ENCODE peak calls at places on chromosome 15, in nine cellular contexts. T is IMR-90, F is AG09309, S is BJ, A is DND-41, L is left ventricle myocardium inferior, Y is A549, X is heart left ventricle, C is OCI-LY7. M is an unnamed sample.

GRCh38 chr15:69820819-69821218 is 276.9 kb downstream of the TLE3 start:
- DNase-seq in F (no peak), S (no peak), X (no peak), C (no peak), L (no peak), Y (no peak), T (peak), A (no peak), M (no peak)

GRCh38 chr15:63560741-63561448 is 36.3 kb upstream of the FBXL22 start:
- DNase-seq in Y (no peak), C (no peak), F (no peak), A (no peak), T (peak), X (no peak), S (no peak), L (no peak), M (no peak)

GRCh38 chr15:90530250-90531051 is 728 bp downstream of the CRTC3 start:
- DNase-seq in C (peak), L (peak), Y (peak), A (peak), F (no peak), X (peak), S (no peak), T (peak), M (peak)

GRCh38 chr15:64749999-64750657 is 25.3 kb downstream of the RBPMS2 start:
- DNase-seq in Y (peak), S (no peak), C (no peak), F (no peak), T (peak), X (peak), A (no peak), L (peak), M (no peak)

GRCh38 chr15:94168250-94168649 is 63.1 kb upstream of the MCTP2 start:
- DNase-seq in A (no peak), X (no peak), T (no peak), L (no peak), S (no peak), C (peak), F (no peak), Y (peak), M (no peak)

GRCh38 chr15:57684491-57685184 is 21.9 kb upstream of the POLR2M start:
- DNase-seq in Y (no peak), L (no peak), X (no peak), C (no peak), T (no peak), A (no peak), F (no peak), S (no peak), M (no peak)

GRCh38 chr15:38487383-38487782 is 33.5 kb downstream of the FAM98B start:
- DNase-seq in Y (no peak), X (no peak), C (no peak), S (no peak), F (no peak), A (no peak), T (no peak), L (no peak), M (no peak)

GRCh38 chr15:83372434-83372873 is 74.7 kb upstream of the SH3GL3 start:
- DNase-seq in S (no peak), F (no peak), A (peak), L (no peak), C (no peak), T (no peak), Y (no peak), X (no peak), M (no peak)

GRCh38 chr15:71455878-71456277 is 340.6 kb downstream of the THSD4 start:
- DNase-seq in L (no peak), C (no peak), S (no peak), T (no peak), Y (peak), A (no peak), F (no peak), X (no peak), M (no peak)

GRCh38 chr15:69324031-69324430 is 25.3 kb downstream of the PAQR5 start:
- DNase-seq in F (no peak), A (no peak), X (no peak), C (no peak), L (no peak), T (no peak), Y (no peak), S (no peak), M (no peak)

GRCh38 chr15:72199721-72200212 is 2.2 kb upstream of the GRAMD2A start:
- DNase-seq in A (peak), Y (peak), L (peak), T (peak), F (peak), X (peak), S (no peak), C (peak), M (peak)

GRCh38 chr15:61835476-61836106 is 224.7 kb downstream of the VPS13C start:
- DNase-seq in F (no peak), L (peak), A (peak), X (peak), C (peak), T (peak), S (peak), Y (peak), M (no peak)

GRCh38 chr15:69224383-69224782 is 63.9 kb downstream of the GLCE start:
- DNase-seq in T (no peak), X (no peak), C (no peak), L (no peak), S (no peak), F (no peak), Y (no peak), A (no peak), M (peak)

GRCh38 chr15:73677146-73677607 is 7.0 kb upstream of the CD276 start:
- DNase-seq in L (peak), C (peak), Y (peak), A (peak), T (peak), F (no peak), X (no peak), S (no peak), M (no peak)

GRCh38 chr15:53869044-53869805 is 109.0 kb upstream of the UNC13C start:
- DNase-seq in A (no peak), Y (peak), S (no peak), X (no peak), L (no peak), C (no peak), F (no peak), T (no peak), M (no peak)

GRCh38 chr15:83200162-83200561 is 7.5 kb downstream of the HDGFL3 start:
- DNase-seq in F (peak), X (no peak), Y (no peak), A (no peak), L (no peak), C (no peak), T (peak), S (peak), M (no peak)

GRCh38 chr15:80182611-80183210 is 29.9 kb downstream of the FAH start:
- DNase-seq in F (peak), S (peak), T (peak), L (no peak), Y (no peak), X (no peak), A (no peak), C (no peak), M (no peak)

GRCh38 chr15:66057089-66057488 is 187.8 kb downstream of the RAB11A start:
- DNase-seq in X (no peak), L (no peak), C (no peak), S (no peak), A (no peak), F (no peak), Y (no peak), T (no peak), M (no peak)

GRCh38 chr15:60673156-60673555 is 194.2 kb upstream of the ICE2 start:
- DNase-seq in X (no peak), L (no peak), S (no peak), F (no peak), C (no peak), T (no peak), A (no peak), Y (no peak), M (no peak)

GRCh38 chr15:29774900-29775299 is 47.4 kb downstream of the TJP1 start:
- DNase-seq in L (no peak), A (no peak), X (no peak), S (no peak), T (peak), C (no peak), Y (peak), F (peak), M (no peak)

GRCh38 chr15:63502137-63502801 is 2.1 kb upstream of the USP3 start:
- DNase-seq in L (no peak), A (no peak), Y (peak), C (no peak), F (no peak), T (peak), S (no peak), X (no peak), M (peak)

GRCh38 chr15:82950746-82951370 is 1.7 kb downstream of the HOMER2 start:
- DNase-seq in X (no peak), S (no peak), F (no peak), C (no peak), A (no peak), L (no peak), Y (no peak), T (no peak), M (no peak)

GRCh38 chr15:22231603-22232002 is 151.3 kb downstream of the OR4M2 start:
- DNase-seq in A (no peak), X (no peak), Y (no peak), C (no peak), T (no peak), F (no peak), S (no peak), L (no peak), M (no peak)

GRCh38 chr15:85742186-85742751 is 52.5 kb downstream of the KLHL25 start:
- DNase-seq in X (no peak), C (no peak), F (no peak), T (peak), L (no peak), Y (no peak), S (no peak), A (no peak), M (no peak)

GRCh38 chr15:88658972-88659931 is 20.4 kb downstream of the ISG20 start:
- DNase-seq in A (no peak), C (no peak), F (peak), T (peak), L (no peak), S (no peak), Y (no peak), X (no peak), M (no peak)

GRCh38 chr15:71753346-71753745 is 57.0 kb upstream of the NR2E3 start:
- DNase-seq in T (peak), Y (peak), L (no peak), S (no peak), X (no peak), F (no peak), C (no peak), A (no peak), M (no peak)

GRCh38 chr15:87955284-87955909 is 301.1 kb downstream of the NTRK3 start:
- DNase-seq in X (no peak), L (no peak), Y (no peak), F (no peak), C (no peak), S (no peak), A (no peak), T (no peak), M (no peak)

GRCh38 chr15:31324739-31325431 is 1.8 kb upstream of the KLF13 start:
- DNase-seq in S (no peak), A (no peak), Y (no peak), X (no peak), T (no peak), F (no peak), C (no peak), L (no peak), M (peak)

GRCh38 chr15:73914145-73914544 is 12.1 kb upstream of the LOXL1 start:
- DNase-seq in T (no peak), A (no peak), C (no peak), L (no peak), X (no peak), F (no peak), S (no peak), Y (no peak), M (no peak)

GRCh38 chr15:90870354-90871096 is 2.1 kb downstream of the FURIN start:
- DNase-seq in F (no peak), Y (no peak), T (no peak), X (no peak), A (peak), S (no peak), C (peak), L (no peak), M (no peak)

GRCh38 chr15:91867581-91868026 is 14.1 kb downstream of the SLCO3A1 start:
- DNase-seq in A (no peak), L (peak), C (no peak), T (peak), S (peak), F (peak), X (peak), Y (peak), M (peak)

GRCh38 chr15:88641959-88642452 is 3.2 kb downstream of the ISG20 start:
- DNase-seq in F (no peak), L (no peak), A (no peak), S (no peak), Y (no peak), X (no peak), T (no peak), C (peak), M (no peak)

GRCh38 chr15:78075490-78076230 is 1.9 kb downstream of the TBC1D2B start:
- DNase-seq in C (no peak), S (peak), T (peak), X (no peak), L (no peak), A (no peak), F (no peak), Y (peak), M (no peak)

GRCh38 chr15:39059886-39060285 is 495.3 kb upstream of the RASGRP1 start:
- DNase-seq in A (no peak), C (no peak), S (no peak), T (peak), Y (no peak), X (no peak), L (no peak), F (no peak), M (no peak)

GRCh38 chr15:93048426-93048721 is 40.6 kb downstream of the RGMA start:
- DNase-seq in Y (no peak), T (no peak), F (no peak), C (no peak), L (no peak), X (peak), A (no peak), S (no peak), M (no peak)
- H3K4me3 ChIP-seq in Y (no peak), T (no peak), F (no peak), C (no peak), L (no peak), X (no peak), A (no peak), S (no peak), M (no peak)

GRCh38 chr15:25789616-25790002 is 73.5 kb downstream of the ATP10A start:
- DNase-seq in X (no peak), A (no peak), S (no peak), C (no peak), Y (no peak), F (no peak), T (no peak), L (no peak), M (no peak)

GRCh38 chr15:25792128-25792527 is 71.0 kb downstream of the ATP10A start:
- DNase-seq in Y (no peak), T (no peak), C (no peak), A (no peak), S (no peak), X (no peak), L (no peak), F (no peak), M (peak)

GRCh38 chr15:25787855-25788521 is 75.1 kb downstream of the ATP10A start:
- DNase-seq in Y (peak), F (no peak), C (no peak), A (no peak), S (no peak), L (no peak), T (peak), X (no peak), M (peak)

GRCh38 chr15:25789206-25789605 is 73.9 kb downstream of the ATP10A start:
- DNase-seq in Y (no peak), C (no peak), T (peak), F (no peak), X (no peak), A (no peak), L (no peak), S (no peak), M (no peak)

GRCh38 chr15:25790003-25790660 is 73.0 kb downstream of the ATP10A start:
- DNase-seq in C (peak), A (no peak), S (peak), L (peak), F (peak), X (no peak), T (peak), Y (no peak), M (peak)
- TF ChIP-seq CTCF in C (peak), A (no peak), S (no peak), L (peak), F (peak), X (no peak), T (no peak), Y (no peak), M (no peak)

GRCh38 chr15:98861188-98861587 is 146.4 kb downstream of the PGPEP1L start:
- DNase-seq in F (no peak), A (no peak), S (no peak), L (no peak), Y (peak), C (no peak), T (no peak), X (no peak), M (no peak)

GRCh38 chr15:98866503-98866902 is 141.1 kb downstream of the PGPEP1L start:
- DNase-seq in C (no peak), T (peak), A (no peak), L (no peak), X (no peak), F (no peak), Y (peak), S (no peak), M (no peak)

GRCh38 chr15:98863983-98864382 is 143.6 kb downstream of the PGPEP1L start:
- DNase-seq in L (no peak), S (no peak), C (no peak), X (no peak), A (no peak), F (no peak), Y (no peak), T (no peak), M (no peak)

GRCh38 chr15:98868564-98868963 is 139.0 kb downstream of the PGPEP1L start:
- DNase-seq in T (no peak), Y (peak), F (no peak), C (no peak), S (no peak), A (no peak), X (no peak), L (no peak), M (no peak)

DNA sequence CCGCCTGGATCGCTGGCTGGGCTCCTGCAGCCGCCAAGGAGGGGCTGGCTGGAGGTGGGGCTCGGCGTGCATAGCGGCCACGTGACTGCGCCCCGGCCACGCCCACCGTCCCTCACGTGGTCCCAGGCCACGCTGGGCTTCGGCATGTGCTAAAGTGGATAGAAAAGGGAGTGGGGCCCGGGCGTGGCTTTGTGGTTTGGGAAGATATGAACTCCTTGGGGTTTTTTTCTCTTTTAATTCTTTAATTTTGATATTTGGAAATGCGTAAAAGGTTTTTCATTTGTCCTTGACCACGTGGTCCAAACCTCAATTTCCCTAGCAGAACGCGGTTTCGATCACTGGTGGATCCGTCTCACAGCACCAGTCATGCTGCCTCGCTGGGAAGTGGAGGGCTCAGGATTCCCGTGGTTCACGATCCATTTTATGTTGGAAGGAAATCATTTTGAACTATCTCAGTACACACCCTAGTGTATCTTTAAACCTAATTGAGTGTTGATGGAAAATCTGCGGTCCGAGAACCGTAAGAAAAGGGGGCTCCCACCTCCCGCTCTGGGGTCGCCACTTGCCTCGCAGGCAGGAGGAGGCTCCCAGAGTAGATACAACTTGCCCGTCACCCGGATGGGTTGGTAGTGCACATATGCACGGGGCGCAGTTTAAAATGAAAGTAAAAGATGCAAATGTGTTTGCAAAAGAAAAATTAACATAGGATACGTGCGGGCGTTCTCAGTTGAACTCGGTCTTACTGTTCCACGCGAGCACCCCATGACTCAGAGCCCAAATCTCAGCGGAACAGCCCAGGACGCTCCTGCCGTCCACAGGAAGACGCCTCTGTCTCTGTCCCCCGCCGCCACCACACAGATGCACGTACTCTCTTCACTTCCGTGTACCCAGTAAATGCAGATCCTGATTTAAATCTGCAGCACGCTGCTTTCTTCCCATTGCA is 141.9 kb downstream of the PGPEP1L start:
- DNase-seq in A (peak), L (peak), T (peak), C (peak), X (peak), Y (peak), F (no peak), S (no peak), M (peak)
- H3K4me3 ChIP-seq in A (peak), L (peak), T (peak), C (peak), X (peak), Y (peak), F (peak), S (peak), M (peak)

DNA sequence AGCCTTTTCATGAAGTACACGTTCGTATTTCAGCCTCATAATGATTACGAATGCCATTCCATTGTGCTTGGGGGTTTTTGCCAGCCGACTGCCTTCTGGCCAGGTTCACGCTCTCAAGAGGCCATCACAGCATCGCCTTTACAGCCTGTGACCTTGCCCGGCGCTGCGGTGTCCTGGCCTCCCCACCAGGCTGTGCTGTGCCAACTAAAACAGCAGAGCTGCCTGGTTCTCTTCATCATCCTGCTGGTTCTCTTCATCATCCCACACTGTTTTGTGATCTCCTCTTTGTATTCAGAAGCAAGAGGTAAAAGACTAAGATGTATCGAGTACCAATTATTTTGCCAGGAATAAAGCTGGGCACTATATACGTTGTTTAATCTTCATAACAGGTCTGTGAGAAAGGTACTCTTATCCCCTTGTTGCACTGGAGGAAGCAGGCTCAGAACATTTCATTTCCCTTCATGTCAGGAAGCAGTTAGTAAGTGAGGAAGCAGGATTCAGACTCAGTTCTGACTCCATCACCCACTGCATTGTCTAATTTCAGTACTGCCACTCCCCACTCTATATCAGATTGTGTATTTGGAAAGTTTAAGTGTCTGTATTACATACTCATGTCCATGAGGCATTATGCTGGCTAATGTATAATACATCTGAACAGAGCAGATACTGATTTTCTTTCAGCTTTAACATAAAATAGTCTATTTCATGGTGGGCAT is 92.7 kb downstream of the LRRC28 start:
- DNase-seq in X (peak), F (no peak), T (no peak), S (no peak), A (no peak), C (peak), L (peak), Y (peak), M (no peak)
- TF ChIP-seq CTCF in X (peak), F (no peak), T (no peak), S (no peak), A (peak), C (peak), L (peak), Y (peak), M (peak)

DNA sequence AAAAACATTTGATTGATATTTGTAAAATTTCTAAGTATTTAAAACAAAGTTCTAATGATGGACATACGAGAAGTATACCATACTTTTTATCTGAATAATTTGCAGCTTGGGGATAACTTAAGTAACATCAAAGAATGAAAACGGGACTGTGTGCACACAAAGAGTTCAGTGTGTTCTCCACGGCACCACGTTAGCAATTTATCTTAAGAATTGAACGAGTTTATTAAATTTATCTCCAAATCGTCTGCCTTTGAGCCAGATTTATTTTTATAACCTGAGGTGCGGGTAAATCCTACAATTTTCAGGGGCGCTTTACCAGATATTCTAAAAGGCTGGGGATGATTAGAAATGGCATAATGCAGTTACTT is 3.4 kb downstream of the CHD2 start:
- DNase-seq in F (no peak), C (no peak), S (no peak), Y (no peak), A (no peak), X (no peak), T (no peak), L (no peak), M (no peak)
- H3K4me3 ChIP-seq in F (peak), C (peak), S (peak), Y (peak), A (peak), X (peak), T (peak), L (peak), M (peak)

GRCh38 chr15:67135494-67135893 is 70.1 kb downstream of the SMAD3 start:
- DNase-seq in T (peak), C (peak), A (no peak), L (no peak), X (no peak), F (no peak), Y (peak), S (no peak), M (no peak)
- TF ChIP-seq CTCF in T (peak), C (peak), A (no peak), L (no peak), X (no peak), F (no peak), Y (peak), S (peak), M (peak)

M was measured in upper lobe of right lung.